ENCODE peak calls at places on chromosomes 3 and 15, in four cellular contexts. W is HT1080, G is AG10803, R is mucosa of gallbladder. I is an unnamed sample.

GRCh38 chr3:129233538-129233937 is 15.9 kb upstream of the COPG1 start:
- DNase-seq in W (no peak), G (no peak), R (peak; percentile 54), I (no peak)

GRCh38 chr15:34721802-34722795 is 32.7 kb downstream of the GJD2 start:
- DNase-seq in W (no peak), G (peak; percentile 92), R (peak; percentile 15), I (peak; percentile 65)

GRCh38 chr3:124034016-124034808 is 42.3 kb upstream of the ROPN1 start:
- DNase-seq in W (peak; percentile 50), G (no peak), R (no peak), I (no peak)

GRCh38 chr3:95134693-95135375 is 1072.0 kb downstream of the NSUN3 start:
- DNase-seq in W (no peak), G (no peak), R (no peak), I (no peak)

GRCh38 chr15:58269455-58270414 is 131.6 kb downstream of the AQP9 start:
- DNase-seq in W (peak; percentile 48), G (peak; percentile 62), R (peak; percentile 52), I (peak; percentile 30)

GRCh38 chr15:69988541-69989225 is 109.0 kb downstream of the TLE3 start:
- DNase-seq in W (no peak), G (no peak), R (no peak), I (no peak)

GRCh38 chr3:17070560-17070959 is 185.8 kb downstream of the PLCL2 start:
- DNase-seq in W (peak; percentile 17), G (peak; percentile 42), R (peak; percentile 46), I (peak; percentile 84)

GRCh38 chr3:55285156-55285555 is 201.9 kb downstream of the WNT5A start:
- DNase-seq in W (no peak), G (peak; percentile 88), R (no peak), I (no peak)

GRCh38 chr3:194689493-194689901 is 3.8 kb downstream of the FAM43A start:
- DNase-seq in W (peak; percentile 54), G (peak; percentile 85), R (no peak), I (peak; percentile 66)

GRCh38 chr3:19815805-19816204 is 118.2 kb downstream of the EFHB start:
- DNase-seq in W (no peak), G (no peak), R (no peak), I (no peak)

GRCh38 chr3:66582721-66583141 is 81.9 kb upstream of the LRIG1 start:
- DNase-seq in W (peak; percentile 72), G (peak; percentile 81), R (no peak), I (no peak)

GRCh38 chr15:73599934-73600333 is 33.3 kb downstream of the NPTN start:
- DNase-seq in W (peak; percentile 78), G (peak; percentile 25), R (no peak), I (peak; percentile 49)

GRCh38 chr3:36476274-36476942 is 96.1 kb downstream of the STAC start:
- DNase-seq in W (no peak), G (peak; percentile 46), R (no peak), I (no peak)